ENCODE peak calls at places on chromosomes 11 and 22, in four cellular contexts. Y, C, P and I are unnamed samples.

GRCh38 chr22:28710112-28710888 is 30.7 kb upstream of the TTC28 start:
- DNase-seq in Y (no peak), C (no peak), P (no peak), I (peak; percentile 1)

GRCh38 chr11:69027704-69028372 is 14.8 kb upstream of the MRGPRF start:
- DNase-seq in Y (no peak), C (no peak), P (no peak), I (no peak)

GRCh38 chr11:10640308-10640707 is 53.2 kb downstream of the IRAG1 start:
- DNase-seq in Y (no peak), C (no peak), P (no peak), I (no peak)

GRCh38 chr11:64742940-64743590 is 877 bp downstream of the RASGRP2 start:
- DNase-seq in Y (peak; percentile 84), C (peak; percentile 58), P (peak; percentile 96), I (peak; percentile 68)

GRCh38 chr11:62880803-62881578 is at the start of gene SLC3A2:
- DNase-seq in Y (peak; percentile 81), C (peak; percentile 95), P (peak; percentile 78), I (peak; percentile 97)

GRCh38 chr11:45108070-45109064 is 38.1 kb upstream of the PRDM11 start:
- DNase-seq in Y (no peak), C (no peak), P (no peak), I (no peak)

GRCh38 chr11:36156486-36157150 is 132.6 kb downstream of the COMMD9 start:
- DNase-seq in Y (no peak), C (no peak), P (no peak), I (no peak)

GRCh38 chr11:64276653-64277431 is 7.6 kb downstream of the BAD start:
- DNase-seq in Y (no peak), C (no peak), P (no peak), I (no peak)

GRCh38 chr11:4068962-4069361 is 25.6 kb upstream of the RRM1 start:
- DNase-seq in Y (no peak), C (no peak), P (no peak), I (no peak)

GRCh38 chr11:72989727-72990126 is 152.4 kb downstream of the FCHSD2 start:
- DNase-seq in Y (no peak), C (no peak), P (no peak), I (no peak)